ENCODE peak calls at places on chromosomes 7 and 10, in nine cellular contexts. L is PC-3, S is GM23338, J is neural progenitor cell, A is HCT116, P is OCI-LY7, G is MM.1S, F is SK-N-SH, U is hepatocyte. W is an unnamed sample.

GRCh38 chr7:139541600-139542307 is 18.3 kb downstream of the CLEC2L start:
- DNase-seq in L (no peak), S (peak), J (peak), A (no peak), P (no peak), G (no peak), F (peak), U (no peak), W (no peak)

GRCh38 chr10:58399410-58399809 is 14.2 kb downstream of the TFAM start:
- DNase-seq in L (peak), S (no peak), J (no peak), A (no peak), P (no peak), G (no peak), F (no peak), U (no peak), W (peak)

GRCh38 chr10:102752934-102753664 is 9.4 kb downstream of the WBP1L start:
- DNase-seq in L (peak), S (peak), J (peak), A (no peak), P (peak), G (peak), F (peak), U (peak), W (peak)

GRCh38 chr7:157827045-157827862 is 490.4 kb downstream of the DNAJB6 start:
- DNase-seq in L (no peak), S (no peak), J (no peak), A (no peak), P (no peak), G (no peak), F (no peak), U (no peak), W (no peak)

GRCh38 chr10:81838950-81839349 is 36.0 kb upstream of the NRG3 start:
- DNase-seq in L (no peak), S (peak), J (peak), A (no peak), P (peak), G (peak), F (peak), U (peak), W (no peak)

GRCh38 chr10:79070091-79070610 is 1.4 kb downstream of the ZMIZ1 start:
- DNase-seq in L (peak), S (peak), J (peak), A (no peak), P (no peak), G (no peak), F (peak), U (peak), W (peak)

GRCh38 chr10:111410740-111411139 is 333.9 kb downstream of the ADRA2A start:
- DNase-seq in L (peak), S (no peak), J (no peak), A (no peak), P (no peak), G (no peak), F (no peak), U (no peak), W (peak)

GRCh38 chr10:120713573-120713972 is 137.6 kb upstream of the WDR11 start:
- DNase-seq in L (no peak), S (no peak), J (no peak), A (no peak), P (no peak), G (no peak), F (no peak), U (no peak), W (no peak)

GRCh38 chr7:4665661-4666060 is 16.4 kb upstream of the FOXK1 start:
- DNase-seq in L (peak), S (no peak), J (no peak), A (no peak), P (no peak), G (no peak), F (no peak), U (no peak), W (peak)

GRCh38 chr10:78960316-78960800 is 108.4 kb upstream of the ZMIZ1 start:
- DNase-seq in L (peak), S (no peak), J (no peak), A (no peak), P (no peak), G (no peak), F (no peak), U (peak), W (peak)

GRCh38 chr7:69402696-69403095 is 195.6 kb upstream of the AUTS2 start:
- DNase-seq in L (no peak), S (no peak), J (no peak), A (no peak), P (no peak), G (no peak), F (no peak), U (no peak), W (no peak)

DNA sequence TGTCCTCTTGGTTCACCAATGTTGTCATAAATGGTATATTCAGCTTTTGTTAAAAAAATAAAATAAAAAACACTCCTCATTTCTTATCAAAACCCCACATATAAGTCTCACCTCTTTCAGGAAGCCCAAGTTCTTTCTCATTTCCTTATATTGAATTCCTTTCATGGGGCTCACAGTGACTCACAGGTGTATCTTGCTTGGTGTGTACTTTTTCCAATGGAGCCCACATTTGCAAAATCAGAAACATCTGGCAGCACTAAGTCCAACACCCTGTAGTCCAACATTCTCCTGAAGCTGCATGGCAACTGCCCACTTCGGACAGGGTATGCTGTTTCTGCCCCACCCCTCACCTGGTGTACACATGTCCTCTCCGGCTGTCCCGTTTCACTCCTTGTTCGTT is 544.0 kb downstream of the SORCS3 start:
- DNase-seq in L (no peak), S (no peak), J (no peak), A (no peak), P (no peak), G (no peak), F (no peak), U (no peak), W (no peak)
- H3K4me2 ChIP-seq in L (no peak), S (no peak), J (no peak), A (no peak), P (no peak), G (no peak), F (no peak), U (no peak), W (no peak)

DNA sequence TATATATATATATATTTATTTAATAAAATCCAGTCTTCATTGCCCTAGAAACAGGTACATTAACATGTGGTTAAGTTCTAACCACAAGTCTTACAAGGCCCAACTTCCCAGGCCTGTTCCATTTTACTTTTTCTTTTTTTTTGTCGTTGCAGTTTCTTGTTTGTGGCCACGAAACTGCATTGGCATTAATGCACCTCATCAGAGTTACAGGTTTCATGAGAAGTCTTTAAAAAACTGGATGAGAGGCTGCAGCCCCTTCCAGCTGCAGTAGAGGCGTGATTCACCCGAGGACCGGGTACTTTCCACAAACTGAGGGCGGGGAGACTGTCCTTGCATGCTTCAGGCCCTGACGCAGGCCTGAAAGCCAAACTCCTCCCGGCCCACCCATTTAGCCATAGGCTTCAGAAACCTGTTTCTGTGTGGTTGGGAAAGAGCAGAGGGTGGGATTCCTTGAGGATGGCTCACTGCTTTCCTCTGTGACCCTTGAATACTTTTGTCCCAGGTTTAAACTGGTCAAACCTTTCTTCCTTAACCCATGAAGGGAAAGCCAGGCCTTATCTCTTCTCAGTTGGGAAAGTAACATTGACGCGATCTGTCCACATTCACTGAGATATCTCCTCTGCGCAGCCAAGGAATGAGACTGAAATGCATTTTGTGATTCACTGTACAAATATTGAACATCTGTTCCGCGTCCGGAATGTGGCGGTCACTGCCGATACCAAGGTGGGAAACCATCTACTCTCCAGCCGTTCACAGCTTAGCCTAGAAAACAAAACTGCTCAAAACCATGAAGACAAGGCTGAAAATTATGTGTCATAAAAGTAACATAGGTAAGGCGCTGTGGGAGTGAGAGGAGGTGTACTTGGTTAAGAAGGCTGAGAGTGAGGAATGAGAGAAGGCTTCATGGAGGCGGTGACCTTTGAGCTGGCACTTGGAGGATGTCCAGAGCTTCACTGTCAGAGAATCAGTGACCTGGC is 311.7 kb downstream of the GATA3 start:
- DNase-seq in L (peak), S (no peak), J (no peak), A (no peak), P (no peak), G (peak), F (no peak), U (peak), W (peak)
- TF ChIP-seq EZH2phosphoT487 in L (no peak), S (no peak), J (no peak), A (no peak), P (no peak), G (no peak), F (no peak), U (no peak), W (no peak)

GRCh38 chr7:116574025-116574822 is 49.4 kb downstream of the CAV1 start:
- DNase-seq in L (no peak), S (no peak), J (no peak), A (no peak), P (peak), G (peak), F (no peak), U (no peak), W (peak)
- H3K4me2 ChIP-seq in L (no peak), S (no peak), J (no peak), A (no peak), P (no peak), G (peak), F (peak), U (no peak), W (peak)

DNA sequence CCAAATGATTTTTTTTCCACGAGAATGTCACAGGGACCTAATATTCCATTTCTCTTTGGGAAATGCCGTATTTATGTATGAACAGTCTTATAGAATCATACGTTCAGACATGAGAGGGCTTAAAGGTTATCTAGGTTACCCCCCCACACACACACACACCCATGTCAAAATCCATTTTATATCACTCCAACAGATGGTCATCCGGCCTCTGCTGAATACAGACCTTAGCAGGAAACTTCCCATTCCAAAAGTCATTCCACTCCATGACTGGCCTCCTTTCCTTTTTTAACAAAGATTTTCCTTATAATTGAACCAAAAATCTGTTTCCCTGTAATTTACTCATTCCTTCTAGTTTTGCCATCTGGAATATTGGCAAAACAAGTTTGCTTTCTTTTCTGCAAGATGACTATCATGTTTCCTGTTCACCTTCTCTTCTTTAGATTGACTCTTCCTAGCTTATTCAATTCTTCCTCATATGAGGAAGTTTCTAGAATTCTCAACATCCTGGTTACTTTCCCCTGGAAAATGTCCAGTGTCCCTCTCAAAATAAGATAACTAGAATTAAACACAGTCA is 276.6 kb upstream of the LRGUK start:
- DNase-seq in L (no peak), S (no peak), J (no peak), A (no peak), P (no peak), G (no peak), F (no peak), U (no peak), W (no peak)
- TF ChIP-seq EZH2phosphoT487 in L (no peak), S (no peak), J (no peak), A (no peak), P (no peak), G (no peak), F (no peak), U (no peak), W (no peak)

GRCh38 chr7:126424985-126425384 is 827.8 kb downstream of the GRM8 start:
- DNase-seq in L (no peak), S (no peak), J (no peak), A (no peak), P (no peak), G (no peak), F (no peak), U (no peak), W (no peak)
- H3K4me2 ChIP-seq in L (no peak), S (no peak), J (peak), A (no peak), P (no peak), G (no peak), F (no peak), U (no peak), W (no peak)

W was measured in GM23248.